ENCODE peak calls at places on chromosomes 3 and 15, in five cellular contexts. H, W, C, J and Z are unnamed samples.

GRCh38 chr3:71629289-71630252 is 46.0 kb upstream of the FOXP1 start:
- DNase-seq in H (no peak), W (no peak), C (peak; percentile 57), J (no peak), Z (no peak)

GRCh38 chr3:162525052-162525451 is 1028.4 kb downstream of the OTOL1 start:
- DNase-seq in H (no peak), W (no peak), C (no peak), J (no peak), Z (no peak)

GRCh38 chr3:72353236-72354105 is 494.8 kb downstream of the SHQ1 start:
- DNase-seq in H (no peak), W (no peak), C (no peak), J (no peak), Z (peak; percentile 53)

GRCh38 chr15:81298606-81299005 is 25.3 kb downstream of the STARD5 start:
- DNase-seq in H (no peak), W (no peak), C (no peak), J (no peak), Z (peak; percentile 72)

GRCh38 chr3:185796431-185797107 is 28.3 kb downstream of the IGF2BP2 start:
- DNase-seq in H (peak; percentile 94), W (peak; percentile 97), C (no peak), J (no peak), Z (no peak)

GRCh38 chr3:123405936-123406510 is 42.9 kb downstream of the ADCY5 start:
- DNase-seq in H (no peak), W (no peak), C (no peak), J (no peak), Z (peak; percentile 35)

GRCh38 chr15:89828324-89829145 is 13.9 kb upstream of the ANPEP start:
- DNase-seq in H (no peak), W (no peak), C (no peak), J (no peak), Z (no peak)

GRCh38 chr3:34256021-34256420 is 457.6 kb downstream of the PDCD6IP start:
- DNase-seq in H (no peak), W (no peak), C (no peak), J (no peak), Z (no peak)

GRCh38 chr3:194220776-194221735 is 85.1 kb downstream of the HES1 start:
- DNase-seq in H (peak; percentile 4), W (no peak), C (no peak), J (no peak), Z (no peak)

GRCh38 chr3:40780341-40780800 is 255.6 kb downstream of the ZNF621 start:
- DNase-seq in H (no peak), W (no peak), C (no peak), J (no peak), Z (no peak)

GRCh38 chr15:36887214-36888017 is 212.9 kb downstream of the MEIS2 start:
- DNase-seq in H (no peak), W (no peak), C (no peak), J (no peak), Z (no peak)

GRCh38 chr3:66957357-66957756 is 40.8 kb upstream of the KBTBD8 start:
- DNase-seq in H (no peak), W (no peak), C (no peak), J (no peak), Z (no peak)

GRCh38 chr15:74426404-74427281 is 7.1 kb downstream of the SEMA7A start:
- DNase-seq in H (no peak), W (no peak), C (no peak), J (no peak), Z (no peak)

GRCh38 chr3:52121459-52121795 is 32.8 kb downstream of the POC1A start:
- DNase-seq in H (no peak), W (no peak), C (peak; percentile 58), J (no peak), Z (peak; percentile 87)

GRCh38 chr3:184597783-184598182 is 36.2 kb downstream of the EPHB3 start:
- DNase-seq in H (no peak), W (no peak), C (no peak), J (no peak), Z (no peak)

GRCh38 chr3:195094211-195094921 is 176.6 kb downstream of the XXYLT1 start:
- DNase-seq in H (no peak), W (no peak), C (no peak), J (no peak), Z (peak; percentile 93)

GRCh38 chr3:189457201-189457607 is 174.0 kb upstream of the TP63 start:
- DNase-seq in H (no peak), W (no peak), C (no peak), J (no peak), Z (no peak)

GRCh38 chr15:56798639-56799038 is 65.3 kb upstream of the ZNF280D start:
- DNase-seq in H (no peak), W (no peak), C (no peak), J (no peak), Z (no peak)

GRCh38 chr15:100140527-100141303 is 201.1 kb downstream of the ADAMTS17 start:
- DNase-seq in H (no peak), W (no peak), C (no peak), J (no peak), Z (no peak)

GRCh38 chr15:69760263-69760855 is 307.7 kb downstream of the RPLP1 start:
- DNase-seq in H (no peak), W (no peak), C (peak; percentile 90), J (no peak), Z (no peak)

GRCh38 chr3:17473761-17474160 is 268.7 kb downstream of the TBC1D5 start:
- DNase-seq in H (no peak), W (no peak), C (no peak), J (no peak), Z (no peak)

DNA sequence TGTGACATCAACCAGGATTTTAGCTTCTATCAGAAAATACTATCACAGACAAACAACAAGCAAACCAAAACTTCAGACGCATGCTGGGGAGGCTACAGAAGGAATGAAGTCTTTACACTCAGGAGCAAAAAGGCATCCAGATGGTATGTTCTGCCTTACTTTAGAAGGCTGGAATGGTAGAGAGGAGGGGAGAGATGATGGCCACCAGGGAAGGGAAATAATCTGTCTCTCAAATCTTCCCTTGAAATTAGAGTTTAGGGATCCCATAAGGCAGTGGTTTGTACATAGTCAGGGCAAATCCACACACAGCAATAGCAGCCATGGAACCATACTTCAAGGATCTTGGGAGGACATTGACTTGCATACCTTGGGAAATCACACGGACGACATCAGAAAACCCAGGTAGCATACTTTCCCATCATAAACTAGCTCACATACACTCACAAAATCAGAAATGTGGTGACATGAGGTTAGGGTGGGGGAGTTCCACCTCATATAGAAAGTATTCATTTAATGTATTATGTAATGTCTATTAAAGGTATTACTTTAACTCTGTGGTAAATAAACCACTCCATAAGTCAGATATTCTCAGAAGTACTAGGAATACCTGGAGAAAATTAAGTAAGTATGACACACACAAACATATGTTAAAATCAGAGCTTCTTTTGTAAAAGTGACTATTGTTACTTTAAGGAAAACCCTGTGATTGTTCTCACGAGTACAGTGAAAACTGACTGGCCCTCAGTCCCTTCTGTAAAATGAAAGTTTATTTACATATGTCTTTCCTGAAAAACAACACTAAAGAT is 9.4 kb downstream of the BTLA start:
- DNase-seq in H (no peak), W (no peak), C (no peak), J (no peak), Z (no peak)
- TF ChIP-seq POLR2AphosphoS5 in H (no peak), W (no peak), C (no peak), J (no peak), Z (no peak)

DNA sequence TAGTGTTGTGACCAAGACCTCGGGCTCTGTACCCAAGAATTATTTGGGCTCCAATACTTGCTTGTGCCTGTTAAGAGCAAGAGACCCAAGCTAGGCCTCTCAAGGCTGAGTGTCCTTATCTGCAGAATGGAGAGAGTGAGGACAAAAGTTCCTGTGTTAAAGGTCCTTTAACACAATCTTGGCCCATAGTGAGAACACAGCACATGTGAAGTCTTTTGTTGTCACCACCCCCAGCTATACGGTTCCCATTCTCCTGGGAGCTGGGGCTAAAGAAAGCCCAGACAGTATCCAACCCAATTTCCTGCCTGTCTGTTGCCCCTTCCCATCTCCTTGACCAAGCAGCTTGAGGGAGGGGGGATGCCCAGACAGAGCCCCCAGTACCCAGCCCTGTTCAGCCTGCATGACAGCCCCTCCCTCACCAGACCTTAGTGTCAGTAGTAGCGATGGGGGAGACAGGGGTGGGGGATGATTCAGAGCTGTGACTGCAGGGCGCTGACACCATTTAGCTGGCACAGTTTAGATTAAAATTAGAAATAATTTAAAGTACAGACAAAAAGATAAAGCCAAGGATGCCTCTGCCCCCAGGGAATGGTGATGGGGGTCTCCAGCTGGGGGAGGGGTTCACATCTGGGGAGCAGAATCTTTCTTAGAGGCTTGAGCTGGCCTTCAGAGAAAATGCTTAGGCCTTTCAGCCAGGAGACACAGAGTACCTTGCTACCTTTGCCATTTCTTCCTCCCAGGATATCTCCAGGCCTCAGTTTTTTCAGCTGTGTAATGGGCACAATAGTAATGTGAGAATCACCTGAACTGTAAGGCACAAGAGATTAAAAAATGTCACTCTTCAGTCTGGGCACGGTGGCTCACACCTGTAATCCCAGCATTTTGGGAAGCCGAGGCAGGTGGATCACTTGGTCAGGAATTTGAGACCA is 2.7 kb downstream of the PRKCD start:
- DNase-seq in H (no peak), W (no peak), C (no peak), J (no peak), Z (no peak)
- H3K27ac ChIP-seq in H (no peak overlapping the region), W (no peak overlapping the region), C (peak overlapping the region; percentile 59), J (no peak overlapping the region), Z (peak overlapping the region; percentile 98)

GRCh38 chr3:24133942-24134341 is 188.9 kb downstream of the NR1D2 start:
- DNase-seq in H (no peak), W (no peak), C (no peak), J (no peak), Z (no peak)

GRCh38 chr3:24123596-24123995 is 178.5 kb downstream of the NR1D2 start:
- DNase-seq in H (no peak), W (no peak), C (no peak), J (no peak), Z (no peak)

GRCh38 chr3:24129549-24129948 is 184.5 kb downstream of the NR1D2 start:
- DNase-seq in H (no peak), W (no peak), C (no peak), J (no peak), Z (no peak)

GRCh38 chr3:24133441-24133840 is 188.4 kb downstream of the NR1D2 start:
- DNase-seq in H (no peak), W (no peak), C (no peak), J (no peak), Z (no peak)

DNA sequence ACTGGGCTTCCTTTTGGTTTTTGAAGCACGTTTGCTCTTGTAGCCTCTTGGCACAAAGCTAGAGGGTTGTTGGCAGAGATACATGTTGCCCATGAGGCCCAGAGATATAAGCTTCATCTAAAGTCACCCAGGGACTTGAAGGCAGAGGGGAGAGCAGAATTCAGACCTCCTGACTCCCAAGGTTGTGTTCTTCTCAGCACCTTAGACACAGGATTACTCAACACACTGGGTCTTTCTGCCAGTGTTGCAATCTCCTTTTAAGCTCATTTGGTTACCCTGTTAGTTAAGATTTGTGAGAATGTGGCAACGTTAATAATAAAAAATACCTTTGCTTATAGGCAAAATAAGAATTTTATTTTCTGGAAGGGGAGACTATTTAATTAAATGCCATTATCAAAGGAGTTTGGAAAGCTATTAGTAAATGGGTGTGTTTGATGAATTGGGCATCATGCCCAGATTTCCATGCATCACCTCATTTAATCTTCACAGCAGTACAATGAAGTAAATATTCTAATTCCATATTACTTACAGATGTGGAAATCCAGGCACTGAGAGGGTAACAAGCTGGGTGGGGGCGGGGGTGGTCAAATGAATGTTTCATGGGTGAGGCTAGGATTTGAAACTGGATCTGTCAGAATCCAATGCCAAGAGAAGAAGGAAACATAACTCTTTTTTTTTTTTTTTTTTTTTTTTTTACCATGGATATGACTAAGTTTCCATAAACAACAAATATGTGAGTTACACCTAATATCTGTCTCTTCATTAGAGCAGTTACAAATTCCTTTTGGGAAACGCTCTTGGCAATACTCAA is 183.3 kb downstream of the NR1D2 start:
- DNase-seq in H (no peak), W (peak; percentile 8), C (no peak), J (no peak), Z (no peak)
- TF ChIP-seq POLR2AphosphoS5 in H (no peak), W (no peak), C (no peak), J (no peak), Z (no peak)

GRCh38 chr3:146306024-146306423 is 55.1 kb upstream of the PLSCR4 start:
- DNase-seq in H (no peak), W (no peak), C (no peak), J (no peak), Z (no peak)

GRCh38 chr3:146300756-146301155 is 49.9 kb upstream of the PLSCR4 start:
- DNase-seq in H (no peak), W (no peak), C (no peak), J (no peak), Z (no peak)
- H3K27ac ChIP-seq in H (no peak overlapping the region), W (no peak overlapping the region), C (no peak overlapping the region), J (no peak overlapping the region), Z (no peak overlapping the region)